ENCODE peak calls at places on chromosomes 7 and 10, in seven cellular contexts. P is IMR-90; Q is naive B cell; J is stimulated activated CD8-positive, alpha-beta memory T cell treated with anti-CD3 and anti-CD28 coated beads, Interleukin-7, amount 100 ng/mL, for 4 hours; L is AG04449; U is stimulated activated CD4-positive, alpha-beta T cell treated with anti-CD3 and anti-CD28 coated beads, Interleukin-12 subunit alpha, Interleukin-12 subunit beta, amount 100 ng/mL, for 48 hours; H is brain microvascular endothelial cell. G is an unnamed sample.

GRCh38 chr7:1987084-1987535 is 245.6 kb downstream of the MAD1L1 start:
- DNase-seq in P (no peak), Q (no peak), J (no peak), L (no peak), U (no peak), H (no peak), G (no peak)

GRCh38 chr10:102065561-102066420 is 642 bp downstream of the HPS6 start:
- DNase-seq in P (peak; percentile 13), Q (no peak), J (no peak), L (no peak), U (no peak), H (peak; percentile 5), G (no peak)

GRCh38 chr7:123774498-123774897 is 25.7 kb upstream of the WASL start:
- DNase-seq in P (no peak), Q (no peak), J (no peak), L (no peak), U (no peak), H (no peak), G (no peak)

GRCh38 chr10:124648738-124649137 is 95.4 kb downstream of the FAM53B start:
- DNase-seq in P (peak; percentile 95), Q (no peak), J (peak; percentile 26), L (peak; percentile 42), U (peak; percentile 41), H (peak; percentile 85), G (peak; percentile 34)

GRCh38 chr10:78910886-78911285 is 157.9 kb upstream of the ZMIZ1 start:
- DNase-seq in P (no peak), Q (no peak), J (no peak), L (no peak), U (no peak), H (no peak), G (no peak)

GRCh38 chr7:28685291-28685659 is 272.9 kb downstream of the TRIL start:
- DNase-seq in P (no peak), Q (no peak), J (no peak), L (no peak), U (no peak), H (no peak), G (no peak)

GRCh38 chr7:137996871-137997270 is 5.0 kb downstream of the CREB3L2 start:
- DNase-seq in P (no peak), Q (no peak), J (no peak), L (no peak), U (no peak), H (no peak), G (no peak)

GRCh38 chr7:94394058-94394398 is 667 bp upstream of the COL1A2 start:
- DNase-seq in P (peak; percentile 69), Q (no peak), J (no peak), L (no peak), U (no peak), H (no peak), G (peak; percentile 15)

GRCh38 chr7:9100289-9100688 is 666.9 kb downstream of the NXPH1 start:
- DNase-seq in P (no peak), Q (no peak), J (no peak), L (no peak), U (no peak), H (no peak), G (no peak)

GRCh38 chr10:123390874-123391273 is 236.7 kb downstream of the BUB3 start:
- DNase-seq in P (no peak), Q (no peak), J (no peak), L (no peak), U (no peak), H (no peak), G (no peak)

GRCh38 chr7:41886257-41886905 is 183.5 kb upstream of the INHBA start:
- DNase-seq in P (peak; percentile 95), Q (no peak), J (no peak), L (peak; percentile 97), U (no peak), H (peak; percentile 90), G (peak; percentile 93)

GRCh38 chr10:69092959-69093850 is 5.3 kb downstream of the SRGN start:
- DNase-seq in P (peak; percentile 89), Q (peak; percentile 82), J (peak; percentile 56), L (no peak), U (peak; percentile 70), H (peak; percentile 80), G (peak; percentile 87)

GRCh38 chr10:124708922-124709520 is 35.2 kb downstream of the FAM53B start:
- DNase-seq in P (no peak), Q (no peak), J (no peak), L (no peak), U (no peak), H (peak; percentile 32), G (peak; percentile 44)

GRCh38 chr10:86591436-86591835 is 62.9 kb upstream of the OPN4 start:
- DNase-seq in P (no peak), Q (no peak), J (no peak), L (no peak), U (no peak), H (no peak), G (no peak)

GRCh38 chr7:90736968-90737939 is 141.1 kb downstream of the CDK14 start:
- DNase-seq in P (no peak), Q (peak; percentile 80), J (no peak), L (no peak), U (no peak), H (no peak), G (peak; percentile 54)

GRCh38 chr7:38975944-38976392 is 1.7 kb upstream of the POU6F2 start:
- DNase-seq in P (no peak), Q (no peak), J (no peak), L (no peak), U (no peak), H (no peak), G (no peak)

GRCh38 chr10:6050801-6051445 is 11.2 kb downstream of the IL2RA start:
- DNase-seq in P (peak; percentile 44), Q (peak; percentile 93), J (peak; percentile 92), L (no peak), U (peak; percentile 90), H (peak; percentile 12), G (peak; percentile 15)

GRCh38 chr10:43188702-43189101 is 50.5 kb downstream of the CSGALNACT2 start:
- DNase-seq in P (peak; percentile 43), Q (no peak), J (no peak), L (peak; percentile 17), U (no peak), H (no peak), G (no peak)

GRCh38 chr7:47039899-47040298 is 542.0 kb downstream of the TNS3 start:
- DNase-seq in P (peak; percentile 48), Q (no peak), J (no peak), L (no peak), U (no peak), H (peak; percentile 31), G (no peak)

GRCh38 chr7:22052221-22052639 is 106.5 kb upstream of the CDCA7L start:
- DNase-seq in P (no peak), Q (no peak), J (no peak), L (no peak), U (no peak), H (no peak), G (peak; percentile 52)

GRCh38 chr7:42091461-42092229 is 145.4 kb downstream of the GLI3 start:
- DNase-seq in P (peak; percentile 64), Q (no peak), J (no peak), L (no peak), U (no peak), H (no peak), G (no peak)

GRCh38 chr7:23467731-23468720 is 2.3 kb downstream of the IGF2BP3 start:
- DNase-seq in P (peak; percentile 68), Q (no peak), J (no peak), L (no peak), U (no peak), H (no peak), G (peak; percentile 69)